ENCODE peak calls at places on chromosomes 6 and 20, in five cellular contexts. K, E, A, F and I are unnamed samples.

GRCh38 chr6:96499781-96500180 is 21.8 kb upstream of the UFL1 start:
- DNase-seq in K (no peak), E (no peak), A (no peak), F (no peak), I (no peak)

GRCh38 chr6:92706976-92707375 is 712.4 kb downstream of the EPHA7 start:
- DNase-seq in K (no peak), E (no peak), A (no peak), F (peak), I (no peak)

GRCh38 chr6:3884007-3884745 is 35.0 kb downstream of the FAM50B start:
- DNase-seq in K (no peak), E (no peak), A (no peak), F (peak), I (no peak)

GRCh38 chr6:135830971-135831370 is 20.5 kb upstream of the PDE7B start:
- DNase-seq in K (no peak), E (no peak), A (no peak), F (no peak), I (no peak)

GRCh38 chr6:32854376-32855178 is 585 bp downstream of the PSMB9 start:
- DNase-seq in K (no peak), E (no peak), A (peak), F (no peak), I (no peak)

GRCh38 chr6:158894192-158894591 is 75.0 kb upstream of the EZR start:
- DNase-seq in K (no peak), E (peak), A (no peak), F (peak), I (no peak)

GRCh38 chr6:16982827-16983226 is 119.0 kb upstream of the STMND1 start:
- DNase-seq in K (no peak), E (no peak), A (no peak), F (no peak), I (no peak)

GRCh38 chr6:1600764-1601615 is 8.7 kb upstream of the FOXC1 start:
- DNase-seq in K (no peak), E (no peak), A (no peak), F (no peak), I (peak)

GRCh38 chr6:132219901-132220300 is 181.4 kb downstream of the MOXD1 start:
- DNase-seq in K (no peak), E (no peak), A (no peak), F (no peak), I (no peak)

GRCh38 chr20:3839328-3839727 is 7.3 kb upstream of the MAVS start:
- DNase-seq in K (no peak), E (no peak), A (no peak), F (no peak), I (no peak)
- H3K27ac ChIP-seq in K (no peak), E (no peak), A (no peak), F (no peak), I (no peak)

DNA sequence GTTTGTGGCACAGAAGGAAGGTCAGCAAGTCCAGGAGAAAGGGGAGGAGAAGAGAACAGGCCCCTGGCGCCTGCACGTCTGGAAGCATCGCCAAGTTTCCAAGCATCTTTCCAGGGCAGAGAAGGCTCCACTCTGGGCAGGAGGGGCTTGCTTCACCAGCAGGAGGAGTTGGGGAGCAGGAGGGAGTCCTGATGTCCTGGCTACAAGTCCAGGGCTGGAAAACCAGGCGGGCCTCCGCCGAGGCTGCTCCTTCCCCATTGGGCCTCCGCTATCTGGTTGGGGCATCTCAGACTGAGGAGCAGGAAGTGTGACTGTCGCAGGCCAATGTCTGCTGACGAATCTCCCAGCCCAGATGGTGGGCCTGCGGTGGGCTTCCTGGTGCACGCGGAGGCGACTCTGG is 421.9 kb downstream of the PREX1 start:
- DNase-seq in K (no peak), E (no peak), A (no peak), F (no peak), I (no peak)
- H3K27ac ChIP-seq in K (no peak), E (no peak), A (no peak), F (no peak), I (no peak)

GRCh38 chr20:32327087-32327681 is 30.9 kb upstream of the ASXL1 start:
- DNase-seq in K (no peak), E (no peak), A (no peak), F (no peak), I (no peak)
- H3K27ac ChIP-seq in K (no peak), E (no peak), A (peak), F (no peak), I (no peak)

GRCh38 chr6:52514514-52514913 is 62.3 kb downstream of the TRAM2 start:
- DNase-seq in K (no peak), E (no peak), A (no peak), F (no peak), I (peak)
- H3K27ac ChIP-seq in K (peak), E (no peak), A (no peak), F (no peak), I (peak)

GRCh38 chr20:57450419-57450818 is 59.2 kb downstream of the RBM38 start:
- DNase-seq in K (no peak), E (no peak), A (no peak), F (peak), I (peak)

GRCh38 chr20:57450931-57451330 is 59.7 kb downstream of the RBM38 start:
- DNase-seq in K (no peak), E (no peak), A (no peak), F (no peak), I (no peak)

GRCh38 chr20:57451356-57451755 is 60.2 kb downstream of the RBM38 start:
- DNase-seq in K (no peak), E (no peak), A (no peak), F (no peak), I (no peak)

GRCh38 chr20:57448764-57449354 is 57.7 kb downstream of the RBM38 start:
- DNase-seq in K (no peak), E (no peak), A (no peak), F (no peak), I (no peak)

GRCh38 chr20:57449398-57450354 is 58.5 kb downstream of the RBM38 start:
- DNase-seq in K (no peak), E (no peak), A (no peak), F (peak), I (no peak)
- H3K27ac ChIP-seq in K (no peak), E (no peak), A (no peak), F (no peak), I (no peak)

GRCh38 chr6:134503542-134504281 is 185.8 kb upstream of the SGK1 start:
- DNase-seq in K (no peak), E (no peak), A (no peak), F (no peak), I (no peak)
- H3K27ac ChIP-seq in K (peak), E (no peak), A (no peak), F (no peak), I (peak)